ENCODE peak calls at places on chromosomes 1 and 21, in nine cellular contexts. I, T, D, L, Q, U, F, A and N are unnamed samples.

GRCh38 chr1:45718289-45718688 is 30.3 kb downstream of the TMEM69 start:
- DNase-seq in A (no peak), T (no peak), L (no peak), U (no peak), D (no peak), Q (no peak), I (no peak), F (no peak), N (no peak)

GRCh38 chr1:116777831-116778830 is 23.9 kb downstream of the CD2 start:
- DNase-seq in Q (no peak), L (no peak), U (no peak), D (peak; percentile 75), I (no peak), F (no peak), T (no peak), A (no peak), N (no peak)

GRCh38 chr1:175514309-175515001 is 228.9 kb downstream of the TNR start:
- DNase-seq in D (no peak), L (no peak), U (no peak), T (no peak), I (no peak), A (no peak), Q (no peak), F (no peak), N (no peak)

GRCh38 chr1:221268295-221268694 is 389.1 kb downstream of the HLX start:
- DNase-seq in I (no peak), D (peak; percentile 89), L (no peak), F (no peak), U (no peak), Q (no peak), A (no peak), T (peak; percentile 9), N (no peak)

GRCh38 chr21:42397291-42398129 is 1.7 kb upstream of the TMPRSS3 start:
- DNase-seq in A (no peak), Q (no peak), U (no peak), L (no peak), F (no peak), T (no peak), D (no peak), I (no peak), N (no peak)

GRCh38 chr1:170086399-170087032 is 12.0 kb upstream of the KIFAP3 start:
- DNase-seq in I (no peak), L (no peak), A (no peak), F (no peak), D (no peak), T (no peak), U (no peak), Q (no peak), N (no peak)

GRCh38 chr1:156933136-156933535 is 12.7 kb downstream of the LRRC71 start:
- DNase-seq in Q (no peak), I (no peak), L (no peak), F (no peak), U (no peak), T (no peak), D (no peak), A (no peak), N (no peak)

GRCh38 chr1:154463512-154463990 is 38.5 kb upstream of the TDRD10 start:
- DNase-seq in U (no peak), L (no peak), A (no peak), Q (no peak), I (no peak), F (peak; percentile 44), T (no peak), D (no peak), N (no peak)

GRCh38 chr1:205588691-205589445 is 42.9 kb downstream of the ELK4 start:
- DNase-seq in Q (no peak), U (no peak), D (peak; percentile 35), I (no peak), A (no peak), F (no peak), T (no peak), L (no peak), N (peak; percentile 14)

GRCh38 chr1:16984717-16985116 is 4.3 kb upstream of the MFAP2 start:
- DNase-seq in A (no peak), I (no peak), Q (no peak), D (peak; percentile 88), U (no peak), T (peak; percentile 48), F (peak; percentile 87), L (no peak), N (peak; percentile 91)

GRCh38 chr1:82503805-82504204 is 703.1 kb downstream of the ADGRL2 start:
- DNase-seq in Q (no peak), U (no peak), D (peak; percentile 69), T (no peak), L (no peak), F (no peak), I (no peak), A (no peak), N (no peak)

GRCh38 chr1:24946861-24947658 is 17.0 kb upstream of the RUNX3 start:
- DNase-seq in T (no peak), I (no peak), F (no peak), L (no peak), D (no peak), U (no peak), Q (no peak), A (no peak), N (no peak)

GRCh38 chr1:211135342-211135950 is 1.5 kb upstream of the KCNH1 start:
- DNase-seq in D (peak; percentile 49), T (peak; percentile 51), L (no peak), I (peak; percentile 34), U (no peak), F (no peak), Q (no peak), A (peak; percentile 56), N (no peak)

GRCh38 chr1:156246241-156246761 is 1.6 kb downstream of the PAQR6 start:
- DNase-seq in L (no peak), T (no peak), F (no peak), A (no peak), D (no peak), I (no peak), U (no peak), Q (no peak), N (no peak)